ENCODE peak calls at places on chromosomes 7 and 10, in four cellular contexts. X, V, Z and N are unnamed samples.

GRCh38 chr10:126252884-126253612 is 135.2 kb downstream of the ADAM12 start:
- DNase-seq in X (no peak), V (peak), Z (no peak), N (peak)

GRCh38 chr7:37786741-37787569 is 61.4 kb upstream of the NME8 start:
- DNase-seq in X (no peak), V (no peak), Z (no peak), N (no peak)

GRCh38 chr10:124006526-124006925 is 86.9 kb downstream of the CHST15 start:
- DNase-seq in X (no peak), V (no peak), Z (peak), N (no peak)

GRCh38 chr7:38178695-38179344 is 775 bp downstream of the STARD3NL start:
- DNase-seq in X (no peak), V (peak), Z (no peak), N (peak)

GRCh38 chr7:117630501-117630900 is 150.7 kb downstream of the CFTR start:
- DNase-seq in X (no peak), V (no peak), Z (no peak), N (no peak)

GRCh38 chr7:620052-620451 is 100.4 kb upstream of the PDGFA start:
- DNase-seq in X (no peak), V (peak), Z (no peak), N (peak)

GRCh38 chr7:135558337-135558767 is 635 bp downstream of the NUP205 start:
- DNase-seq in X (peak), V (peak), Z (no peak), N (peak)

GRCh38 chr7:134509010-134509409 is 18.4 kb upstream of the AKR1B10 start:
- DNase-seq in X (no peak), V (no peak), Z (no peak), N (no peak)

GRCh38 chr7:100794741-100795140 is 32.6 kb downstream of the EPHB4 start:
- DNase-seq in X (no peak), V (no peak), Z (no peak), N (no peak)

GRCh38 chr10:103447187-103447586 is 5.0 kb downstream of the CALHM2 start:
- DNase-seq in X (no peak), V (no peak), Z (no peak), N (no peak)

GRCh38 chr10:8487346-8487745 is 432.9 kb downstream of the GATA3 start:
- DNase-seq in X (no peak), V (no peak), Z (no peak), N (no peak)

GRCh38 chr10:22370320-22370719 is 25.0 kb downstream of the SPAG6 start:
- DNase-seq in X (no peak), V (no peak), Z (no peak), N (no peak)

GRCh38 chr7:140564643-140565042 is 76.0 kb downstream of the DENND2A start:
- DNase-seq in X (no peak), V (no peak), Z (no peak), N (peak)

GRCh38 chr10:117894339-117894738 is 152.4 kb downstream of the RAB11FIP2 start:
- DNase-seq in X (no peak), V (no peak), Z (no peak), N (no peak)

GRCh38 chr7:7276151-7276550 is 93.8 kb downstream of the C1GALT1 start:
- DNase-seq in X (no peak), V (peak), Z (no peak), N (no peak)

GRCh38 chr10:77027576-77027975 is 610.0 kb downstream of the KCNMA1 start:
- DNase-seq in X (no peak), V (no peak), Z (no peak), N (no peak)

GRCh38 chr7:7742223-7742622 is 23.8 kb upstream of the RPA3 start:
- DNase-seq in X (no peak), V (no peak), Z (no peak), N (no peak)

GRCh38 chr10:86392723-86393094 is 26.1 kb upstream of the GRID1 start:
- DNase-seq in X (no peak), V (no peak), Z (no peak), N (no peak)

GRCh38 chr7:7581531-7582179 is 15.0 kb downstream of the MIOS start:
- DNase-seq in X (no peak), V (no peak), Z (no peak), N (no peak)

GRCh38 chr7:103752995-103753394 is 236.5 kb downstream of the RELN start:
- DNase-seq in X (no peak), V (peak), Z (no peak), N (peak)

GRCh38 chr10:29926649-29927048 is 132.7 kb downstream of the JCAD start:
- DNase-seq in X (no peak), V (peak), Z (no peak), N (peak)

GRCh38 chr10:3907514-3907913 is 122.5 kb upstream of the KLF6 start:
- DNase-seq in X (no peak), V (peak), Z (no peak), N (peak)

GRCh38 chr7:47180268-47180826 is 401.6 kb downstream of the TNS3 start:
- DNase-seq in X (no peak), V (peak), Z (no peak), N (peak)